ENCODE peak calls at places on chromosomes 5 and 9, in eight cellular contexts. X, C, M, T, E, Y, S and F are unnamed samples.
A peak's percentile ranks its signal among the peaks of the same experiment; 100 is the strongest.

GRCh38 chr5:135491552-135492318 is 39.6 kb upstream of the TIFAB start:
- DNase-seq in X (no peak), C (no peak), M (no peak), T (no peak), E (peak; percentile 80), Y (no peak), S (no peak), F (no peak)

GRCh38 chr5:41808294-41808693 is 61.9 kb downstream of the OXCT1 start:
- DNase-seq in X (no peak), C (no peak), M (no peak), T (no peak), E (no peak), Y (no peak), S (no peak), F (no peak)

GRCh38 chr5:23506329-23507236 is 826 bp upstream of the PRDM9 start:
- DNase-seq in X (no peak), C (no peak), M (no peak), T (peak; percentile 35), E (peak; percentile 81), Y (no peak), S (no peak), F (no peak)

GRCh38 chr9:134707031-134707680 is 65.6 kb downstream of the COL5A1 start:
- DNase-seq in X (peak; percentile 94), C (peak; percentile 74), M (peak; percentile 84), T (peak; percentile 64), E (no peak), Y (no peak), S (no peak), F (peak; percentile 97)

GRCh38 chr5:62385136-62385535 is 18.6 kb downstream of the DIMT1 start:
- DNase-seq in X (no peak), C (no peak), M (no peak), T (no peak), E (peak; percentile 85), Y (no peak), S (no peak), F (no peak)

GRCh38 chr9:107251756-107252322 is 31.2 kb upstream of the RAD23B start:
- DNase-seq in X (no peak), C (peak; percentile 56), M (peak; percentile 63), T (peak; percentile 93), E (no peak), Y (no peak), S (no peak), F (peak; percentile 85)

GRCh38 chr5:157354825-157355224 is 88.9 kb downstream of the CYFIP2 start:
- DNase-seq in X (no peak), C (no peak), M (peak; percentile 11), T (no peak), E (peak; percentile 48), Y (no peak), S (no peak), F (no peak)

GRCh38 chr5:35938518-35939227 is at the start of gene CAPSL:
- DNase-seq in X (no peak), C (no peak), M (no peak), T (peak; percentile 38), E (peak; percentile 64), Y (peak; percentile 36), S (no peak), F (no peak)

GRCh38 chr5:134975843-134976242 is 8.1 kb downstream of the CATSPER3 start:
- DNase-seq in X (no peak), C (no peak), M (no peak), T (no peak), E (peak; percentile 23), Y (no peak), S (no peak), F (no peak)

GRCh38 chr5:27010646-27011045 is 27.7 kb downstream of the CDH9 start:
- DNase-seq in X (no peak), C (no peak), M (no peak), T (no peak), E (no peak), Y (no peak), S (no peak), F (no peak)

GRCh38 chr5:147415663-147416062 is 94.2 kb downstream of the DPYSL3 start:
- DNase-seq in X (no peak), C (no peak), M (no peak), T (no peak), E (no peak), Y (no peak), S (no peak), F (no peak)

GRCh38 chr5:92215116-92215515 is 832.0 kb upstream of the ARRDC3 start:
- DNase-seq in X (no peak), C (no peak), M (no peak), T (no peak), E (no peak), Y (no peak), S (no peak), F (no peak)

GRCh38 chr5:102903074-102903871 is 148.2 kb downstream of the PAM start:
- DNase-seq in X (no peak), C (no peak), M (no peak), T (no peak), E (peak; percentile 44), Y (no peak), S (no peak), F (no peak)

GRCh38 chr5:179825655-179826182 is 5.0 kb downstream of the SQSTM1 start:
- DNase-seq in X (no peak), C (no peak), M (no peak), T (peak; percentile 41), E (no peak), Y (no peak), S (no peak), F (peak; percentile 65)

GRCh38 chr5:130141689-130142320 is 237.5 kb downstream of the CHSY3 start:
- DNase-seq in X (peak; percentile 73), C (no peak), M (no peak), T (peak; percentile 55), E (peak; percentile 55), Y (no peak), S (no peak), F (no peak)

GRCh38 chr5:150024241-150024984 is 23.9 kb downstream of the HMGXB3 start:
- DNase-seq in X (no peak), C (no peak), M (no peak), T (no peak), E (no peak), Y (no peak), S (no peak), F (no peak)

GRCh38 chr5:99045864-99046263 is 117.1 kb upstream of the CHD1 start:
- DNase-seq in X (no peak), C (no peak), M (no peak), T (no peak), E (no peak), Y (no peak), S (no peak), F (no peak)

GRCh38 chr9:130774183-130774582 is 60.9 kb upstream of the ABL1 start:
- DNase-seq in X (no peak), C (no peak), M (no peak), T (peak; percentile 46), E (no peak), Y (no peak), S (no peak), F (no peak)

GRCh38 chr9:104286792-104287191 is 192.7 kb downstream of the SMC2 start:
- DNase-seq in X (no peak), C (no peak), M (no peak), T (no peak), E (peak; percentile 72), Y (no peak), S (no peak), F (no peak)

GRCh38 chr5:132300572-132301340 is 6.6 kb downstream of the SLC22A4 start:
- DNase-seq in X (no peak), C (no peak), M (no peak), T (no peak), E (no peak), Y (no peak), S (no peak), F (no peak)

GRCh38 chr9:27179245-27179870 is 70.3 kb downstream of the TEK start:
- DNase-seq in X (no peak), C (no peak), M (no peak), T (peak; percentile 18), E (no peak), Y (no peak), S (no peak), F (peak; percentile 44)

GRCh38 chr5:109921735-109922395 is 232.1 kb downstream of the MAN2A1 start:
- DNase-seq in X (no peak), C (no peak), M (no peak), T (no peak), E (no peak), Y (no peak), S (peak; percentile 26), F (no peak)

GRCh38 chr5:120735076-120735475 is 271.0 kb downstream of the PRR16 start:
- DNase-seq in X (no peak), C (no peak), M (no peak), T (no peak), E (peak; percentile 14), Y (no peak), S (no peak), F (peak; percentile 1)

GRCh38 chr5:54045077-54045792 is 265.1 kb downstream of the ARL15 start:
- DNase-seq in X (no peak), C (no peak), M (no peak), T (no peak), E (no peak), Y (no peak), S (no peak), F (no peak)

GRCh38 chr5:17223375-17224185 is 6.1 kb downstream of the BASP1 start:
- DNase-seq in X (no peak), C (no peak), M (no peak), T (no peak), E (no peak), Y (no peak), S (no peak), F (no peak)
- H3K4me1 ChIP-seq in X (peaks cover 3% of the 10 kb centered on the region), C (no peaks in the 10 kb centered on the region), M (peaks cover 7% of the 10 kb centered on the region), T (peaks cover 86% of the 10 kb centered on the region), E (peaks cover 24% of the 10 kb centered on the region), Y (no peaks in the 10 kb centered on the region), S (peaks cover 3% of the 10 kb centered on the region), F (peaks cover 70% of the 10 kb centered on the region)

GRCh38 chr5:143311955-143312354 is 91.5 kb downstream of the NR3C1 start:
- DNase-seq in X (no peak), C (no peak), M (no peak), T (peak; percentile 35), E (no peak), Y (no peak), S (no peak), F (peak; percentile 9)
- H3K4me1 ChIP-seq in X (peaks cover 3% of the 10 kb centered on the region), C (peaks cover 48% of the 10 kb centered on the region), M (peaks cover 31% of the 10 kb centered on the region), T (peaks cover 79% of the 10 kb centered on the region), E (peaks cover 66% of the 10 kb centered on the region), Y (no peaks in the 10 kb centered on the region), S (no peaks in the 10 kb centered on the region), F (peaks cover 60% of the 10 kb centered on the region)

GRCh38 chr5:6273090-6273735 is 105.1 kb downstream of the MED10 start:
- DNase-seq in X (no peak), C (no peak), M (no peak), T (no peak), E (no peak), Y (no peak), S (no peak), F (no peak)
- H3K4me1 ChIP-seq in X (no peaks in the 10 kb centered on the region), C (no peaks in the 10 kb centered on the region), M (no peaks in the 10 kb centered on the region), T (no peaks in the 10 kb centered on the region), E (no peaks in the 10 kb centered on the region), Y (no peaks in the 10 kb centered on the region), S (no peaks in the 10 kb centered on the region), F (no peaks in the 10 kb centered on the region)

DNA sequence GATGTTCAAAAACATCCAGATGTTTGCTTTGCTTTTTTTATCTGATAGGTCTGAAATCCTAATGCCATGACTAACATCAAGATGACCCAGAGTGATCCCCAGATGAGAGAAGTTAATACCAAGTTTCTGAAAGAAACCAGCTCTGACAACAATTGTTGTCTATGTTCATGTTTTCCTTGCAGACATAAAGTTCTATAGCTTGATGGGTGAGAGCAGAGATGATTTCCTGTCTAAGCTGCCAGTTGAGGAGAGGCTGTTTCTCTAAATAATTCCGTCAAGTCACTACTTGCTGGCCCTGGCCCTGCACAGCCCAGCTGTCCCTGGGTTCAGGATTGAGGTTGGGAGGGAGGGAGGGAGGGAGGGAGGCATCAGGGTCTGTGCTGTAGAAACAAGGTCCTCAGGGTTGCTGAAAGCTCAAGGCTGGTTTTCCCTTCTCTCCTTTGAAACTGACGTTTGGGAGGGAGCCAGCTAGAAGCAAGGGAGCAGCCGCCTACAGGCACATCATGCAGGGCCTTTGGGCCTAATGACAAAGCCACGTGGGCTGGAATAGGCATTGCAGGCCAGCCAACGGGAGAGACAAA is 3.9 kb downstream of the SPARC start:
- DNase-seq in X (no peak), C (no peak), M (no peak), T (peak; percentile 81), E (no peak), Y (no peak), S (no peak), F (peak; percentile 37)
- H3K4me1 ChIP-seq in X (peaks cover 13% of the 10 kb centered on the region), C (peaks cover 68% of the 10 kb centered on the region), M (peaks cover 83% of the 10 kb centered on the region), T (peaks cover 68% of the 10 kb centered on the region), E (peaks cover 9% of the 10 kb centered on the region), Y (peaks cover 6% of the 10 kb centered on the region), S (peaks cover 6% of the 10 kb centered on the region), F (peaks cover 78% of the 10 kb centered on the region)